ENCODE peak calls at places on chromosomes 16 and 17, in nine cellular contexts. C, B, G, F, T, M, X, H and Z are unnamed samples.

GRCh38 chr17:21417921-21418320 is 41.8 kb downstream of the KCNJ12 start:
- DNase-seq in B (no peak), X (peak; percentile 9), H (no peak), M (no peak), T (no peak), G (no peak), C (no peak), F (no peak), Z (no peak)

GRCh38 chr16:70592106-70592571 is 54.2 kb upstream of the IL34 start:
- DNase-seq in B (no peak), X (peak; percentile 42), G (no peak), C (no peak), F (no peak), H (no peak), T (peak; percentile 70), M (no peak), Z (no peak)

GRCh38 chr16:22008215-22009142 is 568 bp downstream of the MOSMO start:
- DNase-seq in H (no peak), F (peak; percentile 30), T (peak; percentile 69), B (no peak), G (peak; percentile 45), M (no peak), C (no peak), X (no peak), Z (peak; percentile 84)

GRCh38 chr17:76537288-76537577 is 276 bp downstream of the CYGB start:
- DNase-seq in B (no peak), C (peak; percentile 45), X (peak; percentile 55), H (no peak), T (no peak), G (no peak), F (no peak), M (no peak), Z (peak; percentile 83)

GRCh38 chr17:78572277-78573205 is 4.7 kb downstream of the DNAH17 start:
- DNase-seq in M (no peak), G (no peak), C (peak; percentile 31), X (no peak), T (peak; percentile 27), B (peak; percentile 25), F (no peak), H (peak; percentile 33), Z (no peak)

GRCh38 chr16:5175263-5175662 is 77.7 kb upstream of the EEF2KMT start:
- DNase-seq in X (no peak), M (no peak), C (no peak), B (peak; percentile 9), G (no peak), T (no peak), F (no peak), H (no peak), Z (no peak)

GRCh38 chr16:66603537-66604375 is 748 bp upstream of the CMTM3 start:
- DNase-seq in T (no peak), X (peak; percentile 64), H (peak; percentile 80), G (peak; percentile 70), B (peak; percentile 73), C (peak; percentile 87), M (peak; percentile 77), F (peak; percentile 67), Z (peak; percentile 66)

GRCh38 chr17:15377200-15377599 is 35.8 kb upstream of the TEKT3 start:
- DNase-seq in C (no peak), T (no peak), F (no peak), G (no peak), X (no peak), B (no peak), H (no peak), M (no peak), Z (no peak)

GRCh38 chr16:65308506-65308905 is 186.6 kb upstream of the CDH11 start:
- DNase-seq in M (no peak), G (no peak), H (no peak), X (no peak), T (no peak), F (no peak), B (no peak), C (no peak), Z (no peak)

GRCh38 chr16:87552772-87553171 is 49.5 kb upstream of the JPH3 start:
- DNase-seq in F (no peak), H (no peak), T (no peak), G (no peak), M (no peak), X (no peak), B (no peak), C (peak; percentile 32), Z (no peak)

GRCh38 chr17:70137451-70138230 is 31.7 kb upstream of the KCNJ2 start:
- DNase-seq in M (no peak), F (no peak), G (peak; percentile 23), H (no peak), B (peak; percentile 29), X (no peak), C (peak; percentile 60), T (no peak), Z (no peak)

GRCh38 chr17:68182940-68183551 is 64.8 kb upstream of the AMZ2 start:
- DNase-seq in H (no peak), T (no peak), F (peak; percentile 71), M (no peak), G (no peak), C (peak; percentile 83), X (no peak), B (no peak), Z (no peak)

GRCh38 chr16:86371083-86371803 is 139.1 kb upstream of the FOXF1 start:
- DNase-seq in F (no peak), C (no peak), B (no peak), M (no peak), G (no peak), H (no peak), X (no peak), T (no peak), Z (no peak)

GRCh38 chr16:89291355-89291754 is 73.9 kb downstream of the ZNF778 start:
- DNase-seq in H (no peak), B (no peak), M (no peak), X (no peak), G (no peak), C (no peak), T (peak; percentile 28), F (no peak), Z (no peak)
- H3K4me1 ChIP-seq in H (peaks cover 21% of the 10 kb centered on the region), B (no peaks in the 10 kb centered on the region), M (peaks cover 8% of the 10 kb centered on the region), X (peaks cover 41% of the 10 kb centered on the region), G (peaks cover 4% of the 10 kb centered on the region), C (peaks cover 28% of the 10 kb centered on the region), T (no peaks in the 10 kb centered on the region), F (peaks cover 20% of the 10 kb centered on the region), Z (peaks cover 31% of the 10 kb centered on the region)

DNA sequence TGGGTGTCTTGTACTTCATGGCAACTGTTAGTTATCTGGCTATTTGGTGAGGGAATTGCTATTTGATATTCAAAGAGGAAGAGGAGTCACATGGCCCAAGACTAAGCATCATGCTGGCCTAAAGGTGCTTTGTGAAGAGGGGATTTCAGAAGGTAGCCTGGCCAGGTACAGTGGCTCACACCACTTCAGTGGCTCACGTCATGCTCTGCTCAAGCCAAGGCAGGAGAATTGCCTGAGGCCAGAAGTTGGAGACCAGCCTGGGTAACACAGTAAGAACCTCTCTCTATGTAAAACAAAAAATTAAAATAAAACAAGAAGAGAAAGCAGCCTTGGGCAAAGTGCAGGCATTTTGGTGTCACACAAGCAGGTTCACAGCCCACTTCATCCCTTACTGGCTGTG is 6.4 kb upstream of the MT1B start:
- DNase-seq in H (no peak), T (no peak), G (no peak), C (no peak), B (no peak), F (no peak), M (no peak), X (no peak), Z (no peak)
- H3K27me3 ChIP-seq in H (peaks cover 100% of the 10 kb centered on the region), T (peaks cover 18% of the 10 kb centered on the region), G (peaks cover 8% of the 10 kb centered on the region), C (peaks cover 85% of the 10 kb centered on the region), B (peaks cover 21% of the 10 kb centered on the region), F (no peaks in the 10 kb centered on the region), M (peaks cover 59% of the 10 kb centered on the region), X (peaks cover 85% of the 10 kb centered on the region), Z (peaks cover 89% of the 10 kb centered on the region)

GRCh38 chr16:52613508-52613907 is 66.6 kb upstream of the TOX3 start:
- DNase-seq in C (no peak), G (no peak), F (no peak), M (peak; percentile 12), X (no peak), H (no peak), T (no peak), B (no peak), Z (no peak)

GRCh38 chr16:52621651-52622050 is 74.7 kb upstream of the TOX3 start:
- DNase-seq in X (no peak), M (no peak), C (no peak), T (no peak), F (no peak), G (no peak), H (no peak), B (no peak), Z (no peak)

GRCh38 chr16:52611817-52612673 is 65.1 kb upstream of the TOX3 start:
- DNase-seq in X (no peak), T (no peak), C (no peak), G (no peak), M (no peak), B (no peak), F (no peak), H (no peak), Z (no peak)

GRCh38 chr16:52618753-52619497 is 72.0 kb upstream of the TOX3 start:
- DNase-seq in M (no peak), X (no peak), H (no peak), B (no peak), T (no peak), G (no peak), C (no peak), F (no peak), Z (no peak)

DNA sequence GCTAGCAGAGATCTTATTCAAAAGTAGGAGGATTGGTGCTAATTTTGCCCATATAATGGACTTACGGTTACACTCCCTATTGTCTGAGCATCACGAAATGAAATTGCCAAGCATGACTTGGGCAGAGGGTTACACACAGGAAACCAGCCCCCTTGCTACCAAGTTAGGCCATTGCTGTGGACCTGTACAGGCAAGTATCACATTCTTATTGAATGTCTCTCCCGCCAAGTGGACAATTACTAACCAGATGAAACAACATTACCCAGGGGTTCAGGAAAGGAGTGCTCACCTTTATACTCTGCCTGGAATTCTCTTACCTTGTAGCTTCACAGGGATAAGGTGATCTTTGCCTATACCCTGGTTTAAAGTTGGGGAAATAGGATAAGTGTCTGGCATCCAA is 70.6 kb upstream of the TOX3 start:
- DNase-seq in M (no peak), G (no peak), F (no peak), X (no peak), C (no peak), B (no peak), T (no peak), H (no peak), Z (no peak)
- H3K4me3 ChIP-seq in M (no peak overlapping the region), G (no peak overlapping the region), F (no peak overlapping the region), X (no peak overlapping the region), C (no peak overlapping the region), B (no peak overlapping the region), T (no peak overlapping the region), H (no peak overlapping the region), Z (no peak overlapping the region)

DNA sequence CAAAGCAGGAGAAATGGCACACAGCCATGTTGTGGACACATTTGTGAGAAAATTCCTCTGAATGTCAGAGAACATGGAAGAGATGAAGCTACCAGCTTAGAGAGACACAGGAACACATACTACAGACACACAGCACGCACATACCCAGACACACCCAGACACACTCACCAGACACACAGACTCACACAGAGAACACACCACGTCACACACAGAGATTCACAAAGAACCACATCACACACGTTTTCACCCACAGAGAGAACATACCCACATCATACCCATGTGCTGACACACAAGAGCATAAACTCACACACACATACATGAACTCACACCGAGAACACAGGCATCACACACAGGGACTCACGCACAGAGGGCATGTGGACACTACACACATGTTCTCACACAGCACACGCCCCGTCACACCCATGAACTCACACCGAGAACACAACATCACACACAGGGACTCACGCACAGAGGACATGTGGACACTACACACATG is 124.9 kb downstream of the METRNL start:
- DNase-seq in C (no peak), B (no peak), H (no peak), T (no peak), G (no peak), F (no peak), X (no peak), M (no peak), Z (no peak)
- H3K4me1 ChIP-seq in C (no peaks in the 10 kb centered on the region), B (no peaks in the 10 kb centered on the region), H (no peaks in the 10 kb centered on the region), T (peaks cover 13% of the 10 kb centered on the region), G (peaks cover 10% of the 10 kb centered on the region), F (peaks cover 23% of the 10 kb centered on the region), X (peaks cover 49% of the 10 kb centered on the region), M (no peaks in the 10 kb centered on the region), Z (no peaks in the 10 kb centered on the region)